ENCODE peak calls at places on chromosomes 11 and 22, in ten cellular contexts. One of them, this sample, is unnamed.

GRCh38 chr22:38135133-38135706 is 24.7 kb upstream of the BAIAP2L2 start:
- DNase-seq in DND-41: no peak
- DNase-seq in IMR-90: peak
- DNase-seq in neural progenitor cell: no peak
- DNase-seq in fibroblast of lung: peak
- DNase-seq in kidney: peak
- DNase-seq in GM23248: peak
- DNase-seq in K562: no peak
- DNase-seq in mesendoderm: no peak
- DNase-seq in H1: no peak
- DNase-seq in this sample: no peak

GRCh38 chr11:6116638-6117037 is 9.2 kb downstream of the OR56B4 start:
- DNase-seq in DND-41: no peak
- DNase-seq in IMR-90: no peak
- DNase-seq in neural progenitor cell: no peak
- DNase-seq in fibroblast of lung: no peak
- DNase-seq in kidney: no peak
- DNase-seq in GM23248: no peak
- DNase-seq in K562: no peak
- DNase-seq in mesendoderm: no peak
- DNase-seq in H1: no peak
- DNase-seq in this sample: no peak

GRCh38 chr22:20960609-20961008 is 6.4 kb upstream of the AIFM3 start:
- DNase-seq in DND-41: no peak
- DNase-seq in IMR-90: no peak
- DNase-seq in neural progenitor cell: no peak
- DNase-seq in fibroblast of lung: no peak
- DNase-seq in kidney: no peak
- DNase-seq in GM23248: no peak
- DNase-seq in K562: no peak
- DNase-seq in mesendoderm: no peak
- DNase-seq in H1: no peak
- DNase-seq in this sample: no peak

GRCh38 chr11:69295995-69296889 is 2.3 kb downstream of the MYEOV start:
- DNase-seq in DND-41: no peak
- DNase-seq in IMR-90: peak
- DNase-seq in neural progenitor cell: no peak
- DNase-seq in fibroblast of lung: peak
- DNase-seq in kidney: peak
- DNase-seq in GM23248: peak
- DNase-seq in K562: no peak
- DNase-seq in mesendoderm: no peak
- DNase-seq in H1: no peak
- DNase-seq in this sample: no peak

GRCh38 chr11:48055292-48056132 is 75.2 kb downstream of the PTPRJ start:
- DNase-seq in DND-41: peak
- DNase-seq in IMR-90: peak
- DNase-seq in neural progenitor cell: no peak
- DNase-seq in fibroblast of lung: peak
- DNase-seq in kidney: peak
- DNase-seq in GM23248: no peak
- DNase-seq in K562: no peak
- DNase-seq in mesendoderm: no peak
- DNase-seq in H1: no peak
- DNase-seq in this sample: peak

GRCh38 chr11:87726511-87726910 is 448.7 kb downstream of the RAB38 start:
- DNase-seq in DND-41: no peak
- DNase-seq in IMR-90: no peak
- DNase-seq in neural progenitor cell: no peak
- DNase-seq in fibroblast of lung: peak
- DNase-seq in kidney: no peak
- DNase-seq in GM23248: no peak
- DNase-seq in K562: no peak
- DNase-seq in mesendoderm: peak
- DNase-seq in H1: no peak
- DNase-seq in this sample: no peak

GRCh38 chr11:12680246-12680939 is 6.2 kb downstream of the TEAD1 start:
- DNase-seq in DND-41: no peak
- DNase-seq in IMR-90: peak
- DNase-seq in neural progenitor cell: peak
- DNase-seq in fibroblast of lung: peak
- DNase-seq in kidney: peak
- DNase-seq in GM23248: peak
- DNase-seq in K562: peak
- DNase-seq in mesendoderm: peak
- DNase-seq in H1: peak
- DNase-seq in this sample: peak

GRCh38 chr11:3022300-3022967 is 30.3 kb upstream of the NAP1L4 start:
- DNase-seq in DND-41: no peak
- DNase-seq in IMR-90: peak
- DNase-seq in neural progenitor cell: no peak
- DNase-seq in fibroblast of lung: peak
- DNase-seq in kidney: peak
- DNase-seq in GM23248: peak
- DNase-seq in K562: no peak
- DNase-seq in mesendoderm: peak
- DNase-seq in H1: no peak
- DNase-seq in this sample: no peak

GRCh38 chr11:110778351-110778750 is 66.1 kb upstream of the ARHGAP20 start:
- DNase-seq in DND-41: no peak
- DNase-seq in IMR-90: peak
- DNase-seq in neural progenitor cell: no peak
- DNase-seq in fibroblast of lung: no peak
- DNase-seq in kidney: no peak
- DNase-seq in GM23248: no peak
- DNase-seq in K562: no peak
- DNase-seq in mesendoderm: no peak
- DNase-seq in H1: no peak
- DNase-seq in this sample: no peak

GRCh38 chr22:43698403-43698802 is 113.7 kb downstream of the EFCAB6 start:
- DNase-seq in DND-41: no peak
- DNase-seq in IMR-90: no peak
- DNase-seq in neural progenitor cell: no peak
- DNase-seq in fibroblast of lung: peak
- DNase-seq in kidney: no peak
- DNase-seq in GM23248: peak
- DNase-seq in K562: no peak
- DNase-seq in mesendoderm: no peak
- DNase-seq in H1: no peak
- DNase-seq in this sample: no peak

GRCh38 chr11:107731911-107732310 is 20.1 kb upstream of the SLN start:
- DNase-seq in DND-41: no peak
- DNase-seq in IMR-90: no peak
- DNase-seq in neural progenitor cell: no peak
- DNase-seq in fibroblast of lung: no peak
- DNase-seq in kidney: no peak
- DNase-seq in GM23248: no peak
- DNase-seq in K562: no peak
- DNase-seq in mesendoderm: no peak
- DNase-seq in H1: no peak
- DNase-seq in this sample: no peak

GRCh38 chr11:12008790-12009616 is 577 bp upstream of the DKK3 start:
- DNase-seq in DND-41: no peak
- DNase-seq in IMR-90: peak
- DNase-seq in neural progenitor cell: peak
- DNase-seq in fibroblast of lung: peak
- DNase-seq in kidney: no peak
- DNase-seq in GM23248: peak
- DNase-seq in K562: peak
- DNase-seq in mesendoderm: peak
- DNase-seq in H1: peak
- DNase-seq in this sample: no peak

GRCh38 chr11:67349457-67349856 is 3.9 kb downstream of the POLD4 start:
- DNase-seq in DND-41: no peak
- DNase-seq in IMR-90: no peak
- DNase-seq in neural progenitor cell: no peak
- DNase-seq in fibroblast of lung: no peak
- DNase-seq in kidney: peak
- DNase-seq in GM23248: no peak
- DNase-seq in K562: no peak
- DNase-seq in mesendoderm: no peak
- DNase-seq in H1: no peak
- DNase-seq in this sample: no peak

GRCh38 chr22:32411388-32411787 is 659 bp downstream of the RTCB start:
- DNase-seq in DND-41: no peak
- DNase-seq in IMR-90: peak
- DNase-seq in neural progenitor cell: peak
- DNase-seq in fibroblast of lung: peak
- DNase-seq in kidney: no peak
- DNase-seq in GM23248: peak
- DNase-seq in K562: no peak
- DNase-seq in mesendoderm: peak
- DNase-seq in H1: no peak
- DNase-seq in this sample: peak

GRCh38 chr11:64186205-64187165 is 514 bp downstream of the STIP1 start:
- DNase-seq in DND-41: peak
- DNase-seq in IMR-90: peak
- DNase-seq in neural progenitor cell: peak
- DNase-seq in fibroblast of lung: peak
- DNase-seq in kidney: no peak
- DNase-seq in GM23248: peak
- DNase-seq in K562: no peak
- DNase-seq in mesendoderm: peak
- DNase-seq in H1: no peak
- DNase-seq in this sample: peak

GRCh38 chr11:112227002-112227401 is 774 bp downstream of the PTS start:
- DNase-seq in DND-41: no peak
- DNase-seq in IMR-90: peak
- DNase-seq in neural progenitor cell: peak
- DNase-seq in fibroblast of lung: peak
- DNase-seq in kidney: no peak
- DNase-seq in GM23248: peak
- DNase-seq in K562: peak
- DNase-seq in mesendoderm: no peak
- DNase-seq in H1: no peak
- DNase-seq in this sample: no peak
- H3K9ac ChIP-seq in DND-41: peak
- H3K9ac ChIP-seq in IMR-90: peak
- H3K9ac ChIP-seq in neural progenitor cell: peak
- H3K9ac ChIP-seq in fibroblast of lung: peak
- H3K9ac ChIP-seq in kidney: peak
- H3K9ac ChIP-seq in GM23248: peak
- H3K9ac ChIP-seq in K562: peak
- H3K9ac ChIP-seq in mesendoderm: peak
- H3K9ac ChIP-seq in H1: peak
- H3K9ac ChIP-seq in this sample: peak

DNA sequence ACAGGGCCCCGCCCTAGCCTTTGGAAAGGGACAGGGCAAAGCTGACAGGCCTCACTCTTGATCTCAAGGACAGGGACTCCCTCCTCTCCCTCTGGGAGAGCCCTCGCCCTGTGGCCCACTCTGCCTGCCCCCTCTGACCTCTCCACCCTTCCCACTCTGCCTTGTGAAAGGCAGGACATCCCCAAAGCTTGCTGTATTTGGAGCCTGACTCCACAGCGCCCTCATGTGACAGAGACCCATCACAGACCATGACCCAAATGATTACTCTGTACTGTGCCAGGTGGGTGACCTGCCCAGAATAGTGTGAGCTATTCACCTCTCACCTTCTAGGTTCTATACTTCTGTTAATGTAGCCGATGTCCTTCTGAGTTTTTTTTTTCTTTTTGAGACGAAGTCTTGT is 18.8 kb downstream of the P2RY2 start:
- DNase-seq in DND-41: peak
- DNase-seq in IMR-90: peak
- DNase-seq in neural progenitor cell: peak
- DNase-seq in fibroblast of lung: no peak
- DNase-seq in kidney: peak
- DNase-seq in GM23248: peak
- DNase-seq in K562: peak
- DNase-seq in mesendoderm: peak
- DNase-seq in H1: peak
- DNase-seq in this sample: peak
- H3K9ac ChIP-seq in DND-41: no peak
- H3K9ac ChIP-seq in IMR-90: no peak
- H3K9ac ChIP-seq in neural progenitor cell: no peak
- H3K9ac ChIP-seq in fibroblast of lung: no peak
- H3K9ac ChIP-seq in kidney: no peak
- H3K9ac ChIP-seq in GM23248: no peak
- H3K9ac ChIP-seq in K562: no peak
- H3K9ac ChIP-seq in mesendoderm: no peak
- H3K9ac ChIP-seq in H1: no peak
- H3K9ac ChIP-seq in this sample: no peak

DNA sequence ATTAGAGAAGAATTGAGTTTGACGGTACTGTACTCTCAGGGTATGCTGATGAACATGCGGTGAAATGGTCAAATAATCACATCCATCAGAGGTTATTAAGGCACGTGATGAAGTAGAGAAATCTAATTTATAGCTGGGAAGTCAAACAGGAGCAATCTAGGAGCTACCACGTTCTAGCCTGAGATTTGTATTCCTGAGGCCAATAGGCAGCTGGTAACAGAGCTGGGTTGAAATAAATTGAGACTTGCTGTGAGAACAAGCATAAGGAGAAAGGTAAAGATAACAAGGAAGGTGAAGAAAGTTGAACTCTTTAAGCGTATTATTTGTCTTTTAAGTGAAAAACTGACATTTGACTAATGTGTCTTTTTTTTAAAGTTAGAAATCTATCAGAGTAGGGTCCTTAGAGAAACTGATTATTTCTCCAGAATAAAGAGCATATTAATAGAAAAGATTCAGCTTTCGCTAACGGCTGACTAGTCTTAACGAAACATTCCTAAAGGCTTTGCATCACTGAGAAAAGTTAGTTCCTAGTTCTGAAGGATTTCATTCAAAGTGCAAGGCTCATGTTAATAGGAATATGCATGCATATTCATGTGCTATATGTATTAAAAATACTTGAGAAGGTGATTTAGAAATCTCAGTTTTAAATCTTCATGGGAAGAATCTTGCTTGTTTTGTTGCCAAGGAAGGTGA is 5.2 kb upstream of the WEE1 start:
- DNase-seq in DND-41: no peak
- DNase-seq in IMR-90: peak
- DNase-seq in neural progenitor cell: no peak
- DNase-seq in fibroblast of lung: no peak
- DNase-seq in kidney: no peak
- DNase-seq in GM23248: peak
- DNase-seq in K562: no peak
- DNase-seq in mesendoderm: peak
- DNase-seq in H1: no peak
- DNase-seq in this sample: no peak
- H3K9ac ChIP-seq in DND-41: no peak
- H3K9ac ChIP-seq in IMR-90: no peak
- H3K9ac ChIP-seq in neural progenitor cell: no peak
- H3K9ac ChIP-seq in fibroblast of lung: peak
- H3K9ac ChIP-seq in kidney: peak
- H3K9ac ChIP-seq in GM23248: peak
- H3K9ac ChIP-seq in K562: no peak
- H3K9ac ChIP-seq in mesendoderm: no peak
- H3K9ac ChIP-seq in H1: no peak
- H3K9ac ChIP-seq in this sample: peak

DNA sequence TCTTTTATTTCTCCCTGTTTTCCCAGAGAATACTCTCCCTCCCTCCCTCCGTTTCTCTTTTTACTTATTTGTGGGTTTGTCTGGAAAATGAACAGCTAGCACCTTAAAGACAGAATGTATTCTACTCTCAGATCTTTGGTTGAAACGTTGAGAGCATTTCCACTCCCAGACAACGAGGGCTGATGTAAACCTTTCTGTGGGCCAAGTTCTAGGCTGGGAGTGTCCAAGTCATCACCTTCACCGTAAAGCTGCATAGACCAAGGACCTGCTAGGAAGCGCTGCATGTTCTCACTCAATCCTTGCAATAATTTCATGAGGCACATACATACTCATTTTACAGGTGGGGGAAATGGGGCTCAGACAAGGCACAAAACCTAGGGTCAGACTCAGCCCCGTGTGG is 32.4 kb downstream of the MYH9 start:
- DNase-seq in DND-41: no peak
- DNase-seq in IMR-90: peak
- DNase-seq in neural progenitor cell: no peak
- DNase-seq in fibroblast of lung: no peak
- DNase-seq in kidney: no peak
- DNase-seq in GM23248: peak
- DNase-seq in K562: no peak
- DNase-seq in mesendoderm: no peak
- DNase-seq in H1: no peak
- DNase-seq in this sample: no peak
- H3K9ac ChIP-seq in DND-41: no peak
- H3K9ac ChIP-seq in IMR-90: peak
- H3K9ac ChIP-seq in neural progenitor cell: no peak
- H3K9ac ChIP-seq in fibroblast of lung: peak
- H3K9ac ChIP-seq in kidney: peak
- H3K9ac ChIP-seq in GM23248: peak
- H3K9ac ChIP-seq in K562: peak
- H3K9ac ChIP-seq in mesendoderm: peak
- H3K9ac ChIP-seq in H1: no peak
- H3K9ac ChIP-seq in this sample: peak